ENCODE peak calls at places on chromosomes 16 and 17, in nine cellular contexts. G is fibroblast of lung, P is heart left ventricle, T is HepG2, M is HL-60, C is RWPE1, X is upper lobe of right lung, N is heart right ventricle, V is spleen. L is an unnamed sample.

GRCh38 chr17:44921122-44921882 is 6.0 kb upstream of the GFAP start:
- DNase-seq in N (no peak), V (peak), P (no peak), T (no peak), C (no peak), M (no peak), X (peak), G (no peak), L (no peak)

GRCh38 chr17:70157151-70157550 is 12.2 kb upstream of the KCNJ2 start:
- DNase-seq in P (no peak), V (no peak), N (no peak), C (no peak), X (no peak), M (no peak), G (no peak), T (no peak), L (no peak)

GRCh38 chr16:12066823-12067222 is 90.3 kb downstream of the SNX29 start:
- DNase-seq in M (no peak), N (no peak), C (no peak), T (no peak), X (peak), G (no peak), V (peak), P (no peak), L (no peak)

GRCh38 chr16:69501956-69502457 is 63.8 kb upstream of the NFAT5 start:
- DNase-seq in T (peak), V (no peak), C (no peak), G (no peak), P (no peak), M (no peak), X (no peak), N (no peak), L (no peak)

GRCh38 chr16:84205976-84206691 is 15.2 kb downstream of the ADAD2 start:
- DNase-seq in T (no peak), C (no peak), N (no peak), V (no peak), M (no peak), G (no peak), X (no peak), P (no peak), L (no peak)

GRCh38 chr16:23408242-23409201 is 44.5 kb downstream of the COG7 start:
- DNase-seq in G (peak), T (no peak), V (peak), X (no peak), M (no peak), C (no peak), P (peak), N (peak), L (no peak)

GRCh38 chr17:73282629-73283028 is 20.9 kb upstream of the CPSF4L start:
- DNase-seq in X (no peak), M (no peak), V (no peak), T (no peak), G (no peak), P (no peak), C (no peak), N (no peak), L (no peak)

GRCh38 chr16:46747777-46748651 is at the start of gene MYLK3:
- DNase-seq in M (no peak), N (peak), V (peak), X (peak), T (peak), C (no peak), P (peak), G (no peak), L (no peak)

GRCh38 chr17:63837962-63838585 is 4.4 kb downstream of the SMARCD2 start:
- DNase-seq in P (no peak), X (no peak), C (no peak), M (no peak), V (peak), N (no peak), G (no peak), T (no peak), L (no peak)

GRCh38 chr17:29760279-29760721 is 137.6 kb upstream of the CORO6 start:
- DNase-seq in V (no peak), G (peak), C (peak), M (peak), N (no peak), P (no peak), X (no peak), T (no peak), L (peak)

GRCh38 chr16:9665851-9666271 is 516.4 kb downstream of the GRIN2A start:
- DNase-seq in C (peak), T (no peak), P (no peak), X (no peak), N (no peak), G (no peak), V (no peak), M (no peak), L (no peak)

GRCh38 chr17:36755586-36755985 is 154.2 kb downstream of the MRM1 start:
- DNase-seq in C (no peak), X (no peak), P (no peak), N (no peak), V (peak), T (peak), M (peak), G (no peak), L (peak)

GRCh38 chr17:42946812-42947211 is 17.4 kb downstream of the AARSD1 start:
- DNase-seq in C (no peak), M (no peak), P (no peak), X (no peak), N (no peak), V (no peak), G (no peak), T (no peak), L (no peak)

GRCh38 chr17:49882434-49882833 is 34.6 kb upstream of the TAC4 start:
- DNase-seq in T (no peak), C (no peak), M (no peak), V (no peak), G (no peak), X (no peak), P (no peak), N (no peak), L (no peak)

GRCh38 chr16:84033251-84034195 is 9.1 kb downstream of the SLC38A8 start:
- DNase-seq in T (no peak), P (no peak), M (no peak), N (no peak), X (no peak), V (no peak), C (no peak), G (no peak), L (no peak)

GRCh38 chr16:56475226-56475625 is 23.9 kb downstream of the OGFOD1 start:
- DNase-seq in C (no peak), N (no peak), G (no peak), P (no peak), M (no peak), V (no peak), T (no peak), X (no peak), L (no peak)

GRCh38 chr17:53227514-53227913 is 595.2 kb upstream of the KIF2B start:
- DNase-seq in X (no peak), C (no peak), T (no peak), V (no peak), M (no peak), N (no peak), G (no peak), P (no peak), L (no peak)

GRCh38 chr16:20102021-20102420 is 28.3 kb upstream of the GPR139 start:
- DNase-seq in N (no peak), M (no peak), X (no peak), P (no peak), V (no peak), C (no peak), T (no peak), G (no peak), L (no peak)

GRCh38 chr17:34675143-34675542 is 95.8 kb downstream of the TMEM132E start:
- DNase-seq in P (no peak), C (no peak), M (no peak), N (no peak), V (no peak), T (no peak), X (no peak), G (no peak), L (no peak)

GRCh38 chr17:226773-227580 is 45.5 kb upstream of the DOC2B start:
- DNase-seq in X (peak), T (no peak), P (peak), C (no peak), V (peak), G (no peak), N (no peak), M (no peak), L (no peak)

GRCh38 chr17:49223517-49224197 is 6.9 kb downstream of the PHOSPHO1 start:
- DNase-seq in T (no peak), X (peak), M (peak), P (peak), V (peak), C (peak), G (no peak), N (peak), L (peak)

GRCh38 chr16:75114179-75114945 is 2.2 kb downstream of the LDHD start:
- DNase-seq in T (no peak), V (peak), C (no peak), N (no peak), P (no peak), M (no peak), X (peak), G (no peak), L (no peak)

GRCh38 chr16:72905581-72905980 is 142.3 kb downstream of the ZFHX3 start:
- DNase-seq in X (no peak), C (peak), G (no peak), V (no peak), N (no peak), T (no peak), M (no peak), P (no peak), L (no peak)

GRCh38 chr16:88781140-88782077 is 3.6 kb downstream of the PIEZO1 start:
- DNase-seq in G (no peak), M (peak), V (peak), T (no peak), P (no peak), X (peak), N (no peak), C (no peak), L (peak)

GRCh38 chr16:68902376-68903345 is 59.3 kb downstream of the TANGO6 start:
- DNase-seq in C (peak), V (no peak), M (peak), X (no peak), P (no peak), G (peak), N (peak), T (peak), L (no peak)

GRCh38 chr17:20264996-20265395 is 202.3 kb downstream of the LGALS9B start:
- DNase-seq in X (no peak), C (no peak), V (no peak), N (no peak), T (no peak), G (no peak), P (no peak), M (no peak), L (no peak)

DNA sequence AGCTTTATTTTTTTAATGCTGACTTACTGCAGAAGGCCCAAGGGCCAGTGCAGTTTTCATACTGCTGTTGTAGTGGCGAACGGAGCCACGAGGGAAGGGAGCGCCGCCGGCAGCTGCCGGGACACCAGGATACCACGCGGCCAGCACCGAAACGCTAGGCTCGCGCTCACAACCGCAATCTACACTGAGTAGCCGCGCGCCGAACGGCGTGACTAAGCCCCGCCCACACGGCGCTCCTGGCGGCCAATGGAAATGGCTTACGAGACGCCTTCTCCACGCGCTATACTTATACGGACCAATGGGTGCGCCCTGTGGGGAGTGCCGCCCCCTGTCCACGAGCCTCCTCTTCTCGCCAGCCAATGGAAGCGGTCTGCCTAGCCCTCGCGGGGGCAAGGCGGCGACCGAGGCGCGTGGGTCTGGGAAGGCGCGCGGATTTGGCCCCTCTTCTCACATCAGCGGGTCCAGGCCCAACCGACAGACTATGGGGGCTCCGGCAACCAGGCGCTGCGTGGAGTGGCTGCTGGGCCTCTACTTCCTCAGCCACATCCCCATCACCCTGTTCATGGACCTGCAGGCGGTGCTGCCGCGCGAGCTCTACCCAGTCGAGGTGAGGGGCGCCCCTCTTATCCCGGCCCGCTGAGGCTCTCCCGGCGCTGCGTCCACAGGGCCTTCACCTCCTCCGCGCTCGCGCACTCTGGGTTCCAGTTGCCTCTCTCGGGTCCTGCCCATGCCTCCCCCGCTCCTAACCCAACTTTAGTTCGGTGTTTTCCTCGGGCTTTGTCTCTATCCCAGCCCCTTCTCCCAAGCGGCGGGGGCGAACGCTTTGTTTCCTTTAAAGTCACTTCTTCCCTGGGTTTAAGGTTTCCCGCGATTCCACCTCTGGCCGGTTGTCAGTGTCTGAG is at the start of gene TMEM97:
- DNase-seq in C (peak), G (peak), V (peak), N (peak), X (peak), M (peak), T (peak), P (peak), L (peak)
- TF ChIP-seq CTCF in C (no peak), G (peak), V (no peak), N (no peak), X (peak), M (no peak), T (peak), P (peak), L (no peak)

GRCh38 chr16:85483424-85483823 is 129.7 kb upstream of the GSE1 start:
- DNase-seq in G (no peak), T (no peak), N (no peak), V (no peak), P (no peak), C (no peak), X (no peak), M (no peak), L (no peak)

GRCh38 chr16:85481206-85481605 is 131.9 kb upstream of the GSE1 start:
- DNase-seq in P (no peak), M (no peak), V (no peak), T (no peak), N (no peak), C (no peak), X (no peak), G (no peak), L (no peak)

GRCh38 chr16:85481738-85482137 is 131.4 kb upstream of the GSE1 start:
- DNase-seq in G (no peak), C (no peak), X (no peak), T (no peak), M (no peak), V (no peak), P (no peak), N (no peak), L (no peak)

GRCh38 chr16:85479972-85480726 is 133.0 kb upstream of the GSE1 start:
- DNase-seq in G (no peak), P (no peak), V (peak), M (peak), C (no peak), T (no peak), N (no peak), X (peak), L (no peak)

DNA sequence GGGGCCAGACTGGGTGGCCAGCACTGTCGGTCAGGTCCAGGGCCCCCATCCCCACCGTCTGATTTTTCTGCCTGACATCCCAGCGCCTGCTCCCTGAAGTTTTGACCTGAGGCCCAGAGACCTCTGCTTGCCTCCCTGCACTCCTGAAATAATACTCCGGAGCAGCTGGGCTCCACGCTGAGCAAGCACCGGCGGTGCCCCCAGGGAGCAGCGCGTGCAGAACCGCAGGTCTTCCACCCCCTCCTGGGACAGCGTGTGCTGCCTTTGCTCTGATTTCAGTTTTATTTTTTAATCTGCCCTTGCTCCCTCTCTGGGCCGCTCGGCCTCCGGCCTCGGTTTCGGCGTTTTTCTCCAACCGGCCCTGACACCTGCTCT is 132.4 kb upstream of the GSE1 start:
- DNase-seq in V (no peak), P (no peak), N (no peak), X (no peak), G (no peak), M (no peak), C (no peak), T (no peak), L (no peak)
- H3K27ac ChIP-seq in V (no peak), P (no peak), N (no peak), X (no peak), G (no peak), M (no peak), C (no peak), T (no peak), L (no peak)

GRCh38 chr17:21291862-21292261 is 7.4 kb downstream of the MAP2K3 start:
- DNase-seq in V (no peak), M (no peak), C (no peak), T (no peak), N (no peak), G (no peak), P (no peak), X (no peak), L (no peak)

GRCh38 chr17:21288581-21289017 is 4.1 kb downstream of the MAP2K3 start:
- DNase-seq in M (peak), N (no peak), X (no peak), G (no peak), T (no peak), C (no peak), V (no peak), P (no peak), L (no peak)

GRCh38 chr17:21289175-21289901 is 4.8 kb downstream of the MAP2K3 start:
- DNase-seq in C (no peak), M (no peak), G (no peak), V (no peak), P (no peak), T (no peak), N (no peak), X (no peak), L (no peak)

GRCh38 chr17:21291357-21291756 is 6.8 kb downstream of the MAP2K3 start:
- DNase-seq in M (no peak), N (no peak), G (no peak), T (no peak), X (no peak), C (no peak), V (peak), P (no peak), L (no peak)

DNA sequence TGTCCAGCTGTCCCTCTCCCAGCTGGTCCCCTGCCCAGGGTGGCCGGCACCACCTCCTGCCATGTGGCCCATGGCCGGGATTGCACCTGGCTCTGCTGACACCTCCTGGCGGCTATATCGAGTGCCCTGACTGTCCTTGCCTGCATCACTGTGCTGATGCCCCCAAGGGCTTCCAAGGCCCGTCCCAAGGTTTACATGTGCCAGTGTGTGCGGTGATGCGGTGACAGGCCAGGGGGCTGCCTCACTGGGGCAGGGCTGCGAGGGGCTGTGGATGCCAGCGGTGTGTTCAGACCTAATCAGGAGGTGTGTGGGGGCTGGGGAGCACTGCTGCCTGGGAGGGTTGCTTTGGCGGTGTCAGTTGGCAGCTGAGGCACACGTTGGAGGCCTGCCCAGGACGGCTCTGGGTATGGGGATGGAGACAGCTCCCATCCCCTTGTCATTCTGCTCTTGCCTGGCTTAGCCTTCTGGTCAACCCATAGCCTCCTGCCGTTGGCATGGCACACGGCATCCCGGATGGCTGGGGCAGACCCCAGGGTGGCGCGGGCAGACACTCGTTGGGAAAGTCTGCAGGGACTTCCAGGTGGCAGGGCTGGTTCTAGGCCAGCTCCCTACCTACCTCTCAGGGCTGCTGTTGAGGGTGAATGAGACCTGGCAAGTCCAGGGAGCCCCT is 5.5 kb downstream of the MAP2K3 start:
- DNase-seq in T (no peak), P (peak), C (no peak), G (no peak), V (no peak), M (no peak), N (peak), X (no peak), L (no peak)
- TF ChIP-seq CTCF in T (no peak), P (peak), C (no peak), G (no peak), V (no peak), M (no peak), N (no peak), X (no peak), L (no peak)

GRCh38 chr16:67446968-67447507 is 16.1 kb downstream of the HSD11B2 start:
- DNase-seq in M (no peak), T (no peak), N (no peak), C (no peak), G (no peak), V (no peak), X (no peak), P (no peak), L (no peak)
- H3K27ac ChIP-seq in M (no peak), T (peak), N (peak), C (peak), G (no peak), V (peak), X (peak), P (peak), L (no peak)

GRCh38 chr16:58026139-58026704 is 668 bp downstream of the MMP15 start:
- DNase-seq in V (peak), G (peak), T (no peak), X (peak), N (no peak), P (peak), C (peak), M (no peak), L (no peak)

GRCh38 chr16:58027341-58028167 is 2.0 kb downstream of the MMP15 start:
- DNase-seq in M (no peak), X (peak), G (peak), V (peak), C (peak), N (peak), T (peak), P (peak), L (no peak)

GRCh38 chr16:58028168-58028455 is 2.6 kb downstream of the MMP15 start:
- DNase-seq in X (no peak), M (no peak), N (no peak), T (no peak), C (no peak), G (no peak), V (peak), P (no peak), L (no peak)

GRCh38 chr16:58025351-58026138 is at the start of gene MMP15:
- DNase-seq in T (peak), G (peak), V (peak), C (peak), N (peak), X (peak), P (peak), M (peak), L (peak)

DNA sequence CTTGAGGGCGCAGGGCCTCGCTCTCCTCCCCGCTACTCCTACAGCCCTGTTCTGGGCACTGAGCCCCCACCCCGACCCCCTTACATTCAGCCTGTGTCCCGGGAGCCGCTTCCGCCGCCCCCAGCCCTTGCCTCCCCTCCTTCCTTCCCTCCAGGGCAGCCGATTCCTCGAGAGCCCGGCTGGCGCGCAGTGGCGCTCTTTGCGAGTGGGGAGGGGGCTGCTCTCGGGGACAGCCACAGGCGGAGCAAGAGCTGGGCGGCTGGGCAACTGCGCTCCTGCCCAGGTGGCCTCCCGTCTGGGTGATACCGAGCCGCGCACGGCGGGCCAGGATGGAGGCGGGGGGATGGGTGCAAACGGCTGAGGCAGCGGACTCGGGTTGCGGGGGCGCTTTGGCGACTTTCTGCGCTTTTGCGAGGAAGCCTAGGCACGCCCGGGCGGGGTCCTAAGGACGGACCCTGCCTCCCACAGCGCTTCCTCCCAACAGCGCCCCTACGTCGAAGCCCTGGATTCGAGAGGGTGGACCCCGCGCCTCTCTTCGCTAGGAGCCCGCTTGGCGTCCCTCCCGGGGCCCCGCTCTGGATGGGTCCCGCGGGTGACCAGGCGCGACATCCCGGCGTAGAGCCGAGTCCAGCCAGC is 1.3 kb downstream of the MMP15 start:
- DNase-seq in X (peak), V (peak), C (no peak), T (no peak), G (no peak), N (no peak), M (no peak), P (peak), L (no peak)
- TF ChIP-seq CTCF in X (no peak), V (no peak), C (no peak), T (no peak), G (no peak), N (no peak), M (no peak), P (no peak), L (no peak)